ENCODE peak calls at places on chromosomes 2 and 18, in nine cellular contexts. T is A549, D is IMR-90, B is HFFc6, Y is GM12865, O is WTC11, Z is B cell, Q is astrocyte, P is left ventricle myocardium inferior. M is an unnamed sample.

GRCh38 chr2:42767080-42767898 is 3.4 kb upstream of the OXER1 start:
- DNase-seq in T (no peak), D (no peak), B (no peak), Y (no peak), O (no peak), Z (no peak), Q (no peak), P (no peak), M (no peak)

GRCh38 chr2:236286866-236287545 is 22.8 kb upstream of the ASB18 start:
- DNase-seq in T (peak; percentile 9), D (no peak), B (no peak), Y (no peak), O (no peak), Z (no peak), Q (peak; percentile 27), P (no peak), M (peak; percentile 23)

GRCh38 chr2:107588181-107588580 is 238.5 kb upstream of the RGPD4 start:
- DNase-seq in T (no peak), D (no peak), B (no peak), Y (no peak), O (no peak), Z (no peak), Q (no peak), P (no peak), M (no peak)

GRCh38 chr18:77560334-77560970 is 310.8 kb downstream of the GALR1 start:
- DNase-seq in T (peak; percentile 48), D (no peak), B (no peak), Y (peak; percentile 18), O (no peak), Z (no peak), Q (no peak), P (no peak), M (no peak)

GRCh38 chr2:55581875-55582547 is 35.4 kb downstream of the PPP4R3B start:
- DNase-seq in T (no peak), D (peak; percentile 43), B (peak; percentile 25), Y (no peak), O (no peak), Z (no peak), Q (peak; percentile 12), P (no peak), M (no peak)

GRCh38 chr18:49768051-49768391 is 45.3 kb downstream of the ACAA2 start:
- DNase-seq in T (peak; percentile 61), D (peak; percentile 65), B (peak; percentile 20), Y (peak; percentile 41), O (peak; percentile 80), Z (no peak), Q (peak; percentile 50), P (peak; percentile 33), M (peak; percentile 19)

GRCh38 chr2:226733189-226733858 is 66.3 kb downstream of the IRS1 start:
- DNase-seq in T (peak; percentile 70), D (no peak), B (no peak), Y (no peak), O (no peak), Z (no peak), Q (no peak), P (no peak), M (no peak)

GRCh38 chr2:113692698-113693428 is 63.6 kb downstream of the SLC35F5 start:
- DNase-seq in T (no peak), D (no peak), B (no peak), Y (peak; percentile 85), O (no peak), Z (no peak), Q (no peak), P (no peak), M (no peak)

GRCh38 chr2:32977228-32977758 is 30.5 kb downstream of the LTBP1 start:
- DNase-seq in T (peak; percentile 65), D (no peak), B (no peak), Y (no peak), O (no peak), Z (no peak), Q (no peak), P (peak; percentile 86), M (peak; percentile 82)

GRCh38 chr18:27695509-27695908 is 481.4 kb downstream of the CDH2 start:
- DNase-seq in T (no peak), D (no peak), B (no peak), Y (no peak), O (no peak), Z (no peak), Q (peak; percentile 40), P (no peak), M (peak; percentile 14)

GRCh38 chr2:183079335-183079775 is 808 bp downstream of the DUSP19 start:
- DNase-seq in T (no peak), D (no peak), B (no peak), Y (no peak), O (no peak), Z (no peak), Q (no peak), P (no peak), M (no peak)

GRCh38 chr2:69780907-69781306 is 39.0 kb downstream of the ANXA4 start:
- DNase-seq in T (peak; percentile 45), D (no peak), B (no peak), Y (no peak), O (no peak), Z (no peak), Q (no peak), P (no peak), M (no peak)

GRCh38 chr2:19868705-19869550 is 32.9 kb downstream of the TTC32 start:
- DNase-seq in T (no peak), D (no peak), B (no peak), Y (peak; percentile 75), O (peak; percentile 62), Z (peak; percentile 69), Q (no peak), P (peak; percentile 57), M (no peak)

GRCh38 chr18:36419913-36420531 is 122.5 kb downstream of the FHOD3 start:
- DNase-seq in T (peak; percentile 39), D (peak; percentile 21), B (peak; percentile 42), Y (peak; percentile 79), O (no peak), Z (no peak), Q (peak; percentile 43), P (no peak), M (peak; percentile 9)

GRCh38 chr2:3117650-3118216 is 259.9 kb downstream of the EIPR1 start:
- DNase-seq in T (no peak), D (no peak), B (no peak), Y (no peak), O (no peak), Z (peak; percentile 11), Q (no peak), P (no peak), M (no peak)

GRCh38 chr18:48954837-48955527 is 4.2 kb upstream of the SMAD7 start:
- DNase-seq in T (no peak), D (no peak), B (no peak), Y (no peak), O (no peak), Z (no peak), Q (no peak), P (no peak), M (no peak)

GRCh38 chr2:11505652-11506610 is 27.9 kb upstream of the GREB1 start:
- DNase-seq in T (no peak), D (no peak), B (no peak), Y (peak; percentile 87), O (no peak), Z (no peak), Q (peak; percentile 17), P (no peak), M (peak; percentile 65)

DNA sequence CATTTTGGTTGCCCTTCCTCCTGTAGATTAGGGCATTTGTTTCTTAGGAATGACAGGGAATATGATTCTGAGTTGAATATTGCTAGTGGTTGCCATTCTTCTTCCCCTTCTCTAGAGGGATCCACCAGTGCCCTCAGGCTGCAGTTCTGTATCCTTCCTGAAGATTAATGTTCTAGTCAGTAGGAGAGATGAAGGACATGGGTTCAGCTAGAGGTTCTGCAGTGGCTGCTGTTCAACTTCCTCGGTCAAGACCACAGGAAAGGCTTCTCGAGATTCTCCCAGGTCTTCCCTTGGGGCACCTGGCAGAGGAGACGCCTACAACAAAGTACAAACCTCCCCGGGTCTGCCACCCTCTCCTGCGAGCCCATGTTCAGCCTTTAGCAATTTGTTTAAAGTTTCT is 325.5 kb downstream of the AFF3 start:
- DNase-seq in T (no peak), D (no peak), B (no peak), Y (no peak), O (no peak), Z (no peak), Q (no peak), P (no peak), M (no peak)
- TF ChIP-seq CTCF in T (no peak), D (no peak), B (no peak), Y (no peak), O (no peak), Z (no peak), Q (no peak), P (no peak), M (no peak)

GRCh38 chr2:41695714-41696113 is 352.1 kb upstream of the PKDCC start:
- DNase-seq in T (no peak), D (no peak), B (no peak), Y (no peak), O (no peak), Z (no peak), Q (no peak), P (no peak), M (no peak)
- TF ChIP-seq CTCF in T (no peak), D (no peak), B (no peak), Y (no peak), O (no peak), Z (no peak), Q (no peak), P (no peak), M (no peak)

DNA sequence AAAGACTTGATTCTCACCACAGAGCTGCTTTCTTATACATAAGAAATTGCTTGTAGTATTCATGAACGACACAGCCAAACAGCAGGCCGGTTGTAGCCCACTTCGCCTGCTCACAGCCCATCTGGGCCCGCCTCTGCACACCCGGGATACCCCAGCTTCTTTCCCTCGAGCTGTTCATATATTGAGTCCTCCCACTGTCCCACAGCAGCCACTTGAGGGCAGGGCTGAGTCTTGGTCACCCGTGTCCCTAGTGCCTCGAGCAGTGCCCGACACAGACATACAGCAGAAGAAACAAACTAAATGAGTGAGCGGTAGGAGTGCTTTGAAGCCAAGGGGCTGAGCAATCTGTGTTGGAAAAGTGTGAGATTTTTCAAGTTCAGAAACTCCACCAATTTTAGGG is 251.4 kb downstream of the KLHL29 start:
- DNase-seq in T (peak; percentile 32), D (peak; percentile 27), B (peak; percentile 24), Y (no peak), O (peak; percentile 45), Z (no peak), Q (no peak), P (peak; percentile 45), M (no peak)
- TF ChIP-seq CTCF in T (peak; percentile 25), D (peak; percentile 33), B (peak; percentile 62), Y (no peak), O (no peak), Z (no peak), Q (no peak), P (peak; percentile 56), M (no peak)

GRCh38 chr2:48600917-48601316 is 16.7 kb upstream of the GTF2A1L start:
- DNase-seq in T (no peak), D (peak; percentile 87), B (peak; percentile 22), Y (no peak), O (no peak), Z (no peak), Q (peak; percentile 83), P (no peak), M (no peak)

GRCh38 chr2:48605482-48606175 is 12.0 kb upstream of the GTF2A1L start:
- DNase-seq in T (no peak), D (no peak), B (no peak), Y (no peak), O (no peak), Z (no peak), Q (no peak), P (no peak), M (no peak)

GRCh38 chr2:48601349-48601748 is 16.3 kb upstream of the GTF2A1L start:
- DNase-seq in T (peak; percentile 42), D (peak; percentile 41), B (no peak), Y (peak; percentile 39), O (peak; percentile 59), Z (no peak), Q (peak; percentile 17), P (no peak), M (peak; percentile 13)

GRCh38 chr2:48600204-48600813 is 17.3 kb upstream of the GTF2A1L start:
- DNase-seq in T (peak; percentile 46), D (peak; percentile 67), B (peak; percentile 36), Y (peak; percentile 37), O (no peak), Z (no peak), Q (peak; percentile 14), P (no peak), M (peak; percentile 21)
- TF ChIP-seq CTCF in T (peak; percentile 73), D (peak; percentile 85), B (peak; percentile 87), Y (peak; percentile 64), O (peak; percentile 35), Z (peak; percentile 74), Q (peak; percentile 74), P (peak; percentile 83), M (peak; percentile 78)